ENCODE peak calls at places on chromosomes 12 and 14, in four cellular contexts. X, K, R and J are unnamed samples. For H3K27me3, the result is how much of the 10 kb centered on the place peaks cover.

GRCh38 chr12:117518594-117519270 is 157.3 kb upstream of the NOS1 start:
- DNase-seq in X (no peak), K (no peak), R (no peak), J (peak)

GRCh38 chr12:11807453-11807852 is 158.0 kb downstream of the ETV6 start:
- DNase-seq in X (no peak), K (no peak), R (no peak), J (no peak)

GRCh38 chr12:74685385-74685784 is 147.8 kb downstream of the ATXN7L3B start:
- DNase-seq in X (no peak), K (no peak), R (no peak), J (no peak)

GRCh38 chr12:12474471-12474928 is 88.2 kb downstream of the DUSP16 start:
- DNase-seq in X (no peak), K (no peak), R (no peak), J (no peak)

GRCh38 chr14:98130691-98131090 is 1141.3 kb downstream of the BCL11B start:
- DNase-seq in X (no peak), K (no peak), R (no peak), J (no peak)

GRCh38 chr14:63435838-63436237 is 107.3 kb downstream of the PPP2R5E start:
- DNase-seq in X (peak), K (no peak), R (no peak), J (no peak)

GRCh38 chr12:5914387-5915149 is 30.5 kb downstream of the ANO2 start:
- DNase-seq in X (no peak), K (no peak), R (no peak), J (no peak)

GRCh38 chr14:59870277-59871165 is at the start of gene RTN1:
- DNase-seq in X (peak), K (peak), R (no peak), J (peak)

GRCh38 chr12:91109148-91109564 is 2.1 kb downstream of the LUM start:
- DNase-seq in X (peak), K (peak), R (no peak), J (peak)

GRCh38 chr14:72678360-72678759 is 215.5 kb downstream of the DPF3 start:
- DNase-seq in X (no peak), K (no peak), R (no peak), J (no peak)

GRCh38 chr14:102323102-102323501 is 3.6 kb downstream of the ZNF839 start:
- DNase-seq in X (peak), K (peak), R (no peak), J (peak)

GRCh38 chr12:50162225-50162624 is 4.9 kb downstream of the CERS5 start:
- DNase-seq in X (no peak), K (no peak), R (no peak), J (no peak)

GRCh38 chr14:26389646-26390508 is 208.0 kb downstream of the NOVA1 start:
- DNase-seq in X (peak), K (no peak), R (no peak), J (no peak)

GRCh38 chr12:124007810-124008570 is 35.0 kb downstream of the ZNF664 start:
- DNase-seq in X (no peak), K (no peak), R (no peak), J (no peak)

GRCh38 chr12:106973545-106973944 is 13.4 kb downstream of the MTERF2 start:
- DNase-seq in X (no peak), K (no peak), R (no peak), J (no peak)

GRCh38 chr12:44750468-44750867 is 125.6 kb downstream of the NELL2 start:
- DNase-seq in X (no peak), K (no peak), R (no peak), J (no peak)

GRCh38 chr14:39038542-39038941 is 64.5 kb downstream of the SEC23A start:
- DNase-seq in X (no peak), K (no peak), R (no peak), J (no peak)

GRCh38 chr12:65765436-65765813 is 58.9 kb upstream of the HMGA2 start:
- DNase-seq in X (no peak), K (no peak), R (no peak), J (no peak)

GRCh38 chr12:17642340-17642650 is 447.7 kb downstream of the RERGL start:
- DNase-seq in X (no peak), K (no peak), R (no peak), J (no peak)

GRCh38 chr14:24892730-24893059 is 157.3 kb downstream of the STXBP6 start:
- DNase-seq in X (no peak), K (no peak), R (no peak), J (no peak)

GRCh38 chr14:100574642-100575031 is 12.6 kb downstream of the BEGAIN start:
- DNase-seq in X (no peak), K (peak), R (no peak), J (no peak)

GRCh38 chr14:100575266-100575995 is 11.8 kb downstream of the BEGAIN start:
- DNase-seq in X (no peak), K (no peak), R (no peak), J (no peak)

GRCh38 chr14:100571837-100572236 is 15.4 kb downstream of the BEGAIN start:
- DNase-seq in X (no peak), K (no peak), R (no peak), J (no peak)

GRCh38 chr14:100573757-100574641 is 13.2 kb downstream of the BEGAIN start:
- DNase-seq in X (no peak), K (no peak), R (no peak), J (no peak)

GRCh38 chr14:100573009-100573756 is 14.0 kb downstream of the BEGAIN start:
- DNase-seq in X (no peak), K (peak), R (no peak), J (no peak)
- H3K27me3 ChIP-seq in X (under half), K (under half), R (under half), J (under half)

DNA sequence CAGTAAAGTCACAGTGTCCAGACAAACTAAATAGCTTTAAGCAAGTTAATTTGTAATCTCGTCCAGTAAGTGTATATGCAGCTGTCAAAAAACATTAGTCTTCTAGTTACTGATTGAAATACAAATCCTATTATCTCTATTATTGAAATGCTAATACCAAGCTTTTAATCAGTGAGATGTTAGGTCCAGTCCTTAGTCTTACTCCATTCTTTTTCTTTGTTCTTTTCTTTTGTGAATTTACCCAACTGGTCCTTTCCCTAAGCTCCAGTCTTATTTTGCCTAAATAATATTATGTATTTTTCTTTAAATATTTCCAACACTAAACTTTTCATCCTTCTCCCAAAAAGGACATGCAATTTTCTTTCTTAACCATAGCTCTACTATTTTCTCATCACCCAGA is 57.2 kb downstream of the TSPAN19 start:
- DNase-seq in X (no peak), K (peak), R (no peak), J (no peak)
- H3K27ac ChIP-seq in X (no peak), K (peak), R (no peak), J (no peak)

GRCh38 chr14:71610797-71611196 is 321.4 kb upstream of the RGS6 start:
- DNase-seq in X (no peak), K (no peak), R (no peak), J (no peak)
- H3K27me3 ChIP-seq in X (under half), K (under half), R (under half), J (under half)

DNA sequence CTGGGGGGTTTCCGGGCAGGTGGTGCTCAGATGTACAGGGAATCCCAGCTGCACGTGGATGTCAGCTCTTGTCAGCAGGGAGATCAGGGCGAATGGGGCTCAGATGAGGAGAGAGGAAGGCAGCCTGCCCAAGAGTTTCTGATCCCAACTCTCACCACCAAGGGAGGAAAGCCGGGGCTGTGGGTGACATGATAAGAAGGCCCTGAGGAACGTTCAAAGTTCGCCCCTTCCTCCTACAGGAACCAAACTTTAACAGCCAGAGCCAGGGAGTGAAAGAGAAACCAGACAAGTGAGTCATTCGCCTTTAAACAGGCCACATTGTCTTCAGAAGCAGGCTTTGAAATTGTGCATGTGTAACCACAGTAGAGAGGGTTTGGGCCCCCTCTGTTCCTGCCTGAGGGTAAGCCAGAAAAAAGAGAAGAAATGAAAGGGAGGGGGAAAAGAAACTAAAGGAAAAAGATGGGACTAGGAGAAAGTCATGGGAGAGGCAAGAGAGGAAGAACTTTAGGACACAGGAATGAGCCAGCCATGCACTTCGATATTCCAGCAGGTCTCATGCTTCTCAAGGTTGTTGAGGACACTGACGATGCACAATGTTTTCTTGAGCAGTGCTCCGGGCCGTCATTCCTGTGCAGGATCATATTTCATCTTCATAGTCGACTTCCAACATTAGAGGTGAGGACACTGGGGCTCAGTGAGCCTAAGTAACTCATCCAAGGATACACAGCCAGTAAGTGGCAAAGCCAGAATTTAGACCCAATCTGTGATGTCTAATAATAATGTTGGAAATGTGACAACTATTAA is 691.4 kb upstream of the TBX3 start:
- DNase-seq in X (no peak), K (no peak), R (no peak), J (peak)
- H3K27ac ChIP-seq in X (no peak), K (no peak), R (no peak), J (peak)

GRCh38 chr12:54420766-54421144 is 1.7 kb upstream of the ITGA5 start:
- DNase-seq in X (peak), K (no peak), R (no peak), J (peak)

GRCh38 chr12:54424232-54424631 is 5.2 kb upstream of the ITGA5 start:
- DNase-seq in X (no peak), K (no peak), R (no peak), J (no peak)

GRCh38 chr12:54419088-54419887 is at the start of gene ITGA5:
- DNase-seq in X (peak), K (peak), R (no peak), J (peak)

GRCh38 chr12:54421175-54421872 is 2.3 kb upstream of the ITGA5 start:
- DNase-seq in X (peak), K (no peak), R (no peak), J (peak)

GRCh38 chr12:54421873-54422250 is 2.8 kb upstream of the ITGA5 start:
- DNase-seq in X (no peak), K (no peak), R (no peak), J (no peak)
- H3K27me3 ChIP-seq in X (under half), K (under half), R (under half), J (under half)